ENCODE peak calls at places on chromosomes 6 and 20, in seven cellular contexts. Q, L, H, Y, D, S and U are unnamed samples. For H3K9me3, the result is how much of the 10 kb centered on the place peaks cover.

GRCh38 chr6:52537001-52537753 is 39.7 kb downstream of the TRAM2 start:
- DNase-seq in Q (no peak), L (peak), H (no peak), Y (no peak), D (no peak), S (no peak), U (no peak)

GRCh38 chr6:153980176-153980575 is 58.9 kb upstream of the OPRM1 start:
- DNase-seq in Q (no peak), L (no peak), H (no peak), Y (no peak), D (no peak), S (no peak), U (no peak)

GRCh38 chr6:139112146-139112545 is 22.7 kb upstream of the HECA start:
- DNase-seq in Q (no peak), L (no peak), H (no peak), Y (no peak), D (no peak), S (no peak), U (no peak)

GRCh38 chr6:97586344-97586743 is 303.3 kb upstream of the MMS22L start:
- DNase-seq in Q (no peak), L (no peak), H (peak), Y (no peak), D (no peak), S (no peak), U (no peak)

GRCh38 chr6:72182337-72183246 is 296.2 kb downstream of the RIMS1 start:
- DNase-seq in Q (peak), L (no peak), H (peak), Y (no peak), D (no peak), S (peak), U (peak)

GRCh38 chr20:5675103-5676091 is 74.8 kb upstream of the SHLD1 start:
- DNase-seq in Q (no peak), L (peak), H (no peak), Y (no peak), D (no peak), S (no peak), U (no peak)

GRCh38 chr6:134529921-134530320 is 212.0 kb upstream of the SGK1 start:
- DNase-seq in Q (no peak), L (no peak), H (peak), Y (no peak), D (no peak), S (no peak), U (peak)

GRCh38 chr6:85401186-85402062 is 48.5 kb upstream of the NT5E start:
- DNase-seq in Q (no peak), L (no peak), H (no peak), Y (no peak), D (no peak), S (no peak), U (no peak)

GRCh38 chr6:35478259-35478658 is 10.1 kb downstream of the RPL10A start:
- DNase-seq in Q (no peak), L (no peak), H (no peak), Y (peak), D (no peak), S (no peak), U (peak)

GRCh38 chr6:106677282-106677681 is 47.9 kb downstream of the QRSL1 start:
- DNase-seq in Q (no peak), L (no peak), H (no peak), Y (no peak), D (no peak), S (no peak), U (no peak)

GRCh38 chr20:50226093-50226974 is 35.7 kb downstream of the CEBPB start:
- DNase-seq in Q (no peak), L (no peak), H (peak), Y (peak), D (peak), S (no peak), U (peak)

GRCh38 chr6:16841241-16841640 is 80.0 kb upstream of the ATXN1 start:
- DNase-seq in Q (no peak), L (no peak), H (no peak), Y (no peak), D (no peak), S (no peak), U (no peak)

GRCh38 chr6:24376875-24377274 is 19.0 kb upstream of the DCDC2 start:
- DNase-seq in Q (no peak), L (no peak), H (no peak), Y (no peak), D (no peak), S (no peak), U (no peak)

GRCh38 chr6:4322846-4323309 is 187.5 kb upstream of the ECI2 start:
- DNase-seq in Q (no peak), L (no peak), H (peak), Y (no peak), D (no peak), S (no peak), U (no peak)

GRCh38 chr20:58891686-58892125 is 39.2 kb downstream of the GNAS start:
- DNase-seq in Q (peak), L (peak), H (peak), Y (peak), D (no peak), S (no peak), U (no peak)

GRCh38 chr6:19086480-19086879 is 699.3 kb downstream of the RNF144B start:
- DNase-seq in Q (no peak), L (no peak), H (no peak), Y (no peak), D (no peak), S (peak), U (no peak)

GRCh38 chr20:3168079-3168828 is 5.1 kb downstream of the LZTS3 start:
- DNase-seq in Q (peak), L (no peak), H (no peak), Y (peak), D (no peak), S (peak), U (peak)

GRCh38 chr6:166955865-166956443 is 396 bp downstream of the RNASET2 start:
- DNase-seq in Q (no peak), L (peak), H (no peak), Y (no peak), D (no peak), S (no peak), U (peak)

GRCh38 chr20:33477386-33478234 is 12.3 kb upstream of the CBFA2T2 start:
- DNase-seq in Q (no peak), L (peak), H (no peak), Y (no peak), D (no peak), S (no peak), U (peak)

GRCh38 chr6:128932061-128932460 is 49.1 kb downstream of the LAMA2 start:
- DNase-seq in Q (no peak), L (no peak), H (peak), Y (no peak), D (no peak), S (no peak), U (peak)

GRCh38 chr6:108974201-108974600 is 120.4 kb downstream of the SESN1 start:
- DNase-seq in Q (no peak), L (no peak), H (no peak), Y (no peak), D (no peak), S (no peak), U (no peak)

GRCh38 chr6:18115356-18115755 is 7.1 kb downstream of the NHLRC1 start:
- DNase-seq in Q (no peak), L (no peak), H (no peak), Y (no peak), D (no peak), S (no peak), U (no peak)

GRCh38 chr6:75458895-75459294 is 34.7 kb downstream of the FILIP1 start:
- DNase-seq in Q (no peak), L (no peak), H (no peak), Y (peak), D (no peak), S (no peak), U (no peak)

GRCh38 chr6:131629656-131630055 is 1.6 kb upstream of the MED23 start:
- DNase-seq in Q (no peak), L (no peak), H (no peak), Y (no peak), D (no peak), S (no peak), U (no peak)

GRCh38 chr6:107545761-107546160 is 55.8 kb downstream of the SOBP start:
- DNase-seq in Q (no peak), L (no peak), H (no peak), Y (no peak), D (no peak), S (no peak), U (no peak)

GRCh38 chr6:128370072-128370471 is 150.3 kb downstream of the PTPRK start:
- DNase-seq in Q (no peak), L (no peak), H (peak), Y (no peak), D (no peak), S (no peak), U (no peak)

GRCh38 chr20:12965212-12965879 is 43.4 kb upstream of the SPTLC3 start:
- DNase-seq in Q (no peak), L (no peak), H (peak), Y (no peak), D (no peak), S (no peak), U (peak)

GRCh38 chr6:163648868-163649267 is 234.3 kb downstream of the QKI start:
- DNase-seq in Q (no peak), L (no peak), H (no peak), Y (peak), D (no peak), S (no peak), U (no peak)

GRCh38 chr6:33771342-33772113 is 17.4 kb downstream of the LEMD2 start:
- DNase-seq in Q (peak), L (peak), H (peak), Y (peak), D (peak), S (peak), U (peak)

GRCh38 chr6:42314571-42314950 is 96.9 kb upstream of the MRPS10 start:
- DNase-seq in Q (no peak), L (no peak), H (no peak), Y (no peak), D (peak), S (no peak), U (no peak)

GRCh38 chr20:31237763-31238162 is 19.7 kb upstream of the DEFB115 start:
- DNase-seq in Q (no peak), L (no peak), H (no peak), Y (no peak), D (no peak), S (no peak), U (no peak)
- H3K9me3 ChIP-seq in Q (under half), L (half or more), H (half or more), Y (half or more), D (under half), S (under half), U (under half)

DNA sequence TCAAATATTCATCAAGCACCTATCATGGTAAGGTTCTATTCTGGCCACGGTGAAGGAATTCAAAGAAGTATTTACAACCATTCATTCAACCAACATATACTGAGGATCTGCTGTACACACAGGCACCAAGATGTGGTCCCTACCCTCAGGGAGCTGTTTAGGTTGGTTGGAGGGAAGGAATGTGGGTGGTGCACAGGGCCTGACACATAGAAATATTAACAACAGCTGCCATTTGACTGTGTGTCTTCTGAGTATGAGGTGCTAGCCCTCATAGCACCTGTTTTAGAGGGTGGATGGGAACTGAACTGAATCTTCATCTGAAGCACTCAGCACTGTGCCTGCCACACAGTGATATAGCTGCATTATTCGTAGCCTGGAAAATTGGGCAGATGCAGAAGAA is 7.3 kb downstream of the SNPH start:
- DNase-seq in Q (no peak), L (no peak), H (no peak), Y (no peak), D (no peak), S (no peak), U (no peak)
- H3K9me3 ChIP-seq in Q (under half), L (under half), H (under half), Y (under half), D (under half), S (under half), U (under half)

DNA sequence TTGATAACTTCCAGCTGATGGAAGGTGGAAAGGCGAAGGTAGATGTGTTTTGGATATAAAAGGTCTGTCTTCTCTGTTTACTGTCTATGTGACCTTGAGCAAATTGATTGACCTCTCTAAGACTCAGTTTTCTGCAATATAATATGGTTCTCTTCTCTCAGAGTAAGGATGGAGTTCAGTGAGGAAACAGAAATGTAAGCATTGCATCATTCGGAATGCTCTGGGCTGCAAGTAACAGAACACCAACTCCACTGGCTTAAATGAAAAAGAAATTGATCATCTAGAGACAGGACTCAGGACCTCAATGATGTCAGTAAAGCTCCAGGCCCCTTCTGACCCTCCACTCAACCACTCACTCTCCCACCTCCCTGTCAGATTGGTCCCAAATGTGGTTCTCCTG is 31.9 kb downstream of the FAM110A start:
- DNase-seq in Q (no peak), L (no peak), H (no peak), Y (no peak), D (no peak), S (no peak), U (no peak)
- H3K9me3 ChIP-seq in Q (under half), L (under half), H (under half), Y (under half), D (under half), S (under half), U (under half)

GRCh38 chr6:170000071-170000843 is 248.8 kb downstream of the ERMARD start:
- DNase-seq in Q (no peak), L (no peak), H (no peak), Y (no peak), D (no peak), S (no peak), U (peak)

GRCh38 chr6:170004585-170005210 is 253.3 kb downstream of the ERMARD start:
- DNase-seq in Q (no peak), L (peak), H (no peak), Y (no peak), D (peak), S (no peak), U (no peak)

GRCh38 chr6:169999367-169999766 is 247.9 kb downstream of the ERMARD start:
- DNase-seq in Q (no peak), L (no peak), H (no peak), Y (no peak), D (no peak), S (no peak), U (no peak)

GRCh38 chr6:170005680-170006470 is 254.5 kb downstream of the ERMARD start:
- DNase-seq in Q (no peak), L (no peak), H (no peak), Y (no peak), D (no peak), S (no peak), U (no peak)

GRCh38 chr6:170003027-170003426 is 251.6 kb downstream of the ERMARD start:
- DNase-seq in Q (no peak), L (no peak), H (no peak), Y (peak), D (no peak), S (no peak), U (no peak)
- H3K9me3 ChIP-seq in Q (under half), L (under half), H (under half), Y (under half), D (under half), S (under half), U (under half)

DNA sequence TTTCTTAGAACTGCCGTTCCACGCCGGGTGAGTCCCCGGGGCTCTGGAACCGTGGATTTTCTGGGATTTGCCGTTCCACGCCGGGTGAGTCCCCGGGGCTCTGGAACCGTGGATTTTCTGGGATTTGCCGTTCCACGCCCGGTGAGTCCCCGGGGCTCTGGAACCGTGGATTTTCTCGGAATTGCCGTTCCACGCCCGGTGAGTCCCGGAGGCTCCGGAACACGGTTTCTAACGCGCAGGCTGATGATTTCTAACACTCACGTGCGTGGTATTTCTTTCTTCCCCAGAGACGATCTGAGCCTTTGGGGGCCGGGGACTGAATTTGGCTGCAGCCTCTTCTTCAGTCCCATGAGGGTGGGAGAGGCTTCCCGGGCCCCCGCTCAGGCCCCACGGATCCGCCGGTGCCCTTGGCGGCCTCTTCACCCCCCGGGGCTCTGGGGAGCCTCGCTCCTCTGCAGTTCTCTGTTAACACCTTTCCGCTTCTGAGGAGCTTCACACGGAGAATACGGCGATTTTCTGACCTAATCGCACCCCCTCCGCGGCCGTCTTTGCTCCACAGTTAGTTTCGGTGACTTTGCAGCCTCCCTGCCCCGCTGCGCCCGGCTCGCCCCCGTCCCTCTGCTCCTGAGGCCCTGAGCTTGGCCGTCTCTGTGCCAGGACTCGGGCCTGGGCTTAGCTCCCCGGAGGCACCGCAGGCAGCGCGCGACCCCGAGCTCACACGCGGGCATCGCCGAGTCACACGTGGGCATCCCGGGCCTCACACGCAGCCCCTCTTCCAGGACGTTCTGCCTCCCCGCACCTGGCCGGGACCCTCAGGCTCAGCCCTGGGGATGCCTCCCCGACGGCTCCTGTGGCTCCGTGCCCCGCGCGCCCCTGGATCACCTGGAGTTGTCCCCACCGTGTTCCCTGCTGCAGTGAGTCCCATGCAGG is 7.2 kb upstream of the KIF25 start:
- DNase-seq in Q (no peak), L (no peak), H (no peak), Y (no peak), D (peak), S (no peak), U (peak)
- H3K9me3 ChIP-seq in Q (under half), L (under half), H (under half), Y (under half), D (under half), S (under half), U (under half)

GRCh38 chr20:22523128-22523498 is 61.3 kb downstream of the FOXA2 start:
- DNase-seq in Q (no peak), L (no peak), H (no peak), Y (no peak), D (no peak), S (no peak), U (no peak)
- H3K9me3 ChIP-seq in Q (under half), L (under half), H (under half), Y (under half), D (under half), S (under half), U (under half)

GRCh38 chr20:25083773-25084615 is 2.1 kb upstream of the VSX1 start:
- DNase-seq in Q (no peak), L (no peak), H (no peak), Y (no peak), D (peak), S (no peak), U (no peak)
- H3K9me3 ChIP-seq in Q (under half), L (under half), H (under half), Y (under half), D (under half), S (under half), U (under half)

GRCh38 chr6:158344534-158344933 is 32.3 kb downstream of the TULP4 start:
- DNase-seq in Q (no peak), L (no peak), H (no peak), Y (no peak), D (no peak), S (no peak), U (no peak)
- H3K9me3 ChIP-seq in Q (under half), L (under half), H (under half), Y (under half), D (under half), S (under half), U (under half)

GRCh38 chr20:15346657-15347280 is 1009.4 kb upstream of the FLRT3 start:
- DNase-seq in Q (no peak), L (no peak), H (no peak), Y (no peak), D (no peak), S (no peak), U (no peak)
- H3K9me3 ChIP-seq in Q (under half), L (under half), H (under half), Y (under half), D (under half), S (under half), U (under half)

DNA sequence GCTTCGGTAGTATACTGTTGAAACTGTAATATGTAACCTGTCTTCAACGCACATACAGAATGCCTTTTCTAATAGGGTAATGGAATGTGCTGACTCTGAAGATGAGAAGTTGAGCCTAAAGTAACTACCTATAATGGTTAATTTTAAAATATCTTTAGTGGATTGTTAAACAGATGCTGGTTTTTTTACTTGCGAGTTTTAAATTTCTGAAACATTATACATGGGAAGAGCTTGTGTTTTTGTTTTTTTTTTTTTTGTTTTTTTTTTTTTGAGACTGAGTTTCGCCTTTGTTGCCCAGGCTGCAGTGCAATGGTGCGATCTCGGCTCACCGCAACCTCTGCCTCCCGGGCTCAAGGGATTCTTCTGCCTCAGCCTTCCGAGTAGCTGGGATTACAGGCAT is 166.9 kb downstream of the JARID2 start:
- DNase-seq in Q (no peak), L (no peak), H (no peak), Y (no peak), D (no peak), S (no peak), U (no peak)
- H3K9me3 ChIP-seq in Q (under half), L (under half), H (under half), Y (under half), D (under half), S (under half), U (under half)